ENCODE peak calls at places on chromosome 10, in four cellular contexts. A, O, Q and Y are unnamed samples.

GRCh38 chr10:1183033-1183396 is 126.8 kb downstream of the WDR37 start:
- DNase-seq in A (no peak), O (no peak), Q (no peak), Y (no peak)

GRCh38 chr10:126504051-126504760 is 115.9 kb upstream of the ADAM12 start:
- DNase-seq in A (peak), O (peak), Q (peak), Y (peak)

GRCh38 chr10:121057291-121057690 is 206.1 kb downstream of the WDR11 start:
- DNase-seq in A (no peak), O (no peak), Q (no peak), Y (no peak)

GRCh38 chr10:31139497-31139896 is 107.8 kb upstream of the ZNF438 start:
- DNase-seq in A (no peak), O (no peak), Q (no peak), Y (no peak)

GRCh38 chr10:12063483-12063818 is 5.3 kb upstream of the DHTKD1 start:
- DNase-seq in A (no peak), O (no peak), Q (peak), Y (no peak)

GRCh38 chr10:91416339-91416868 is 6.3 kb downstream of the HECTD2 start:
- DNase-seq in A (no peak), O (no peak), Q (no peak), Y (no peak)

GRCh38 chr10:107686095-107686494 is 521.6 kb upstream of the SORCS1 start:
- DNase-seq in A (no peak), O (no peak), Q (no peak), Y (no peak)

GRCh38 chr10:107986571-107986970 is 822.1 kb upstream of the SORCS1 start:
- DNase-seq in A (no peak), O (no peak), Q (no peak), Y (no peak)

GRCh38 chr10:110747609-110748464 is 103.7 kb downstream of the RBM20 start:
- DNase-seq in A (no peak), O (no peak), Q (no peak), Y (no peak)

GRCh38 chr10:126458453-126458852 is 70.2 kb upstream of the ADAM12 start:
- DNase-seq in A (no peak), O (peak), Q (no peak), Y (no peak)

GRCh38 chr10:90162464-90162863 is 461.1 kb downstream of the KIF20B start:
- DNase-seq in A (no peak), O (no peak), Q (no peak), Y (no peak)

GRCh38 chr10:14569274-14570060 is 205.2 kb downstream of the FAM107B start:
- DNase-seq in A (no peak), O (no peak), Q (no peak), Y (no peak)

GRCh38 chr10:79393221-79393923 is 46.1 kb downstream of the PPIF start:
- DNase-seq in A (no peak), O (no peak), Q (no peak), Y (no peak)

GRCh38 chr10:110649652-110650264 is 5.6 kb downstream of the RBM20 start:
- DNase-seq in A (no peak), O (no peak), Q (no peak), Y (no peak)

GRCh38 chr10:132113206-132113605 is 47.5 kb downstream of the JAKMIP3 start:
- DNase-seq in A (no peak), O (no peak), Q (no peak), Y (no peak)

GRCh38 chr10:48454302-48455054 is 148.0 kb downstream of the MAPK8 start:
- DNase-seq in A (no peak), O (no peak), Q (no peak), Y (no peak)

GRCh38 chr10:69321865-69322264 is 43.6 kb downstream of the HK1 start:
- DNase-seq in A (no peak), O (no peak), Q (peak), Y (no peak)

GRCh38 chr10:132632091-132632561 is 94.5 kb downstream of the INPP5A start:
- DNase-seq in A (no peak), O (no peak), Q (no peak), Y (peak)

GRCh38 chr10:68315582-68315981 is 16.3 kb upstream of the HNRNPH3 start:
- DNase-seq in A (no peak), O (no peak), Q (no peak), Y (no peak)

GRCh38 chr10:103781329-103782061 is 73.9 kb downstream of the SH3PXD2A start:
- DNase-seq in A (peak), O (peak), Q (peak), Y (no peak)

GRCh38 chr10:113846036-113846435 is 7.8 kb downstream of the DCLRE1A start:
- DNase-seq in A (no peak), O (no peak), Q (no peak), Y (no peak)

GRCh38 chr10:129101232-129101980 is 365.6 kb upstream of the MGMT start:
- DNase-seq in A (no peak), O (no peak), Q (no peak), Y (no peak)

GRCh38 chr10:113788604-113789083 is 37.2 kb downstream of the PLEKHS1 start:
- DNase-seq in A (no peak), O (peak), Q (peak), Y (no peak)

GRCh38 chr10:66827353-66827752 is 98.5 kb upstream of the LRRTM3 start:
- DNase-seq in A (no peak), O (no peak), Q (no peak), Y (no peak)

GRCh38 chr10:89393898-89394297 is 1.5 kb downstream of the IFIT1 start:
- DNase-seq in A (no peak), O (no peak), Q (no peak), Y (no peak)

GRCh38 chr10:110364531-110364937 is 59.8 kb upstream of the SMNDC1 start:
- DNase-seq in A (no peak), O (no peak), Q (no peak), Y (no peak)

GRCh38 chr10:69123306-69123746 is 652 bp upstream of the VPS26A start:
- DNase-seq in A (peak), O (peak), Q (peak), Y (peak)

GRCh38 chr10:61262486-61263261 is 190.5 kb downstream of the TMEM26 start:
- DNase-seq in A (no peak), O (no peak), Q (no peak), Y (no peak)

GRCh38 chr10:98045785-98046389 is 15.5 kb upstream of the CRTAC1 start:
- DNase-seq in A (peak), O (peak), Q (peak), Y (peak)

GRCh38 chr10:58998924-58999713 is 177.3 kb upstream of the PHYHIPL start:
- DNase-seq in A (no peak), O (no peak), Q (no peak), Y (no peak)

GRCh38 chr10:88680958-88681357 is 16.7 kb downstream of the LIPF start:
- DNase-seq in A (no peak), O (no peak), Q (no peak), Y (no peak)

GRCh38 chr10:59881640-59882039 is 24.7 kb downstream of the CCDC6 start:
- DNase-seq in A (no peak), O (no peak), Q (no peak), Y (no peak)

GRCh38 chr10:90592903-90593302 is 264.9 kb downstream of the HTR7 start:
- DNase-seq in A (peak), O (peak), Q (no peak), Y (peak)

GRCh38 chr10:26467639-26468038 is 29.5 kb downstream of the APBB1IP start:
- DNase-seq in A (no peak), O (no peak), Q (no peak), Y (no peak)

GRCh38 chr10:50605280-50606270 is 18.2 kb downstream of the SGMS1 start:
- DNase-seq in A (peak), O (peak), Q (peak), Y (no peak)
- TF ChIP-seq NR3C1 in A (no peak), O (no peak), Q (no peak), Y (no peak)

GRCh38 chr10:6274040-6274439 is 71.3 kb downstream of the PFKFB3 start:
- DNase-seq in A (peak), O (no peak), Q (no peak), Y (no peak)

GRCh38 chr10:6273351-6273750 is 70.6 kb downstream of the PFKFB3 start:
- DNase-seq in A (no peak), O (no peak), Q (no peak), Y (no peak)

GRCh38 chr10:6272126-6272525 is 69.4 kb downstream of the PFKFB3 start:
- DNase-seq in A (no peak), O (no peak), Q (no peak), Y (no peak)

GRCh38 chr10:6274504-6274903 is 71.8 kb downstream of the PFKFB3 start:
- DNase-seq in A (no peak), O (no peak), Q (no peak), Y (no peak)

GRCh38 chr10:6275022-6275997 is 72.6 kb downstream of the PFKFB3 start:
- DNase-seq in A (peak), O (peak), Q (peak), Y (peak)
- TF ChIP-seq CTCF in A (no peak), O (no peak), Q (no peak), Y (no peak)

GRCh38 chr10:71999360-72000072 is 35.3 kb downstream of the CHST3 start:
- DNase-seq in A (no peak), O (no peak), Q (peak), Y (no peak)

GRCh38 chr10:72000073-72001025 is 36.2 kb downstream of the CHST3 start:
- DNase-seq in A (no peak), O (no peak), Q (no peak), Y (no peak)

GRCh38 chr10:71996598-71997371 is 32.6 kb downstream of the CHST3 start:
- DNase-seq in A (no peak), O (no peak), Q (no peak), Y (no peak)

GRCh38 chr10:71998119-71998839 is 34.1 kb downstream of the CHST3 start:
- DNase-seq in A (no peak), O (no peak), Q (no peak), Y (no peak)

DNA sequence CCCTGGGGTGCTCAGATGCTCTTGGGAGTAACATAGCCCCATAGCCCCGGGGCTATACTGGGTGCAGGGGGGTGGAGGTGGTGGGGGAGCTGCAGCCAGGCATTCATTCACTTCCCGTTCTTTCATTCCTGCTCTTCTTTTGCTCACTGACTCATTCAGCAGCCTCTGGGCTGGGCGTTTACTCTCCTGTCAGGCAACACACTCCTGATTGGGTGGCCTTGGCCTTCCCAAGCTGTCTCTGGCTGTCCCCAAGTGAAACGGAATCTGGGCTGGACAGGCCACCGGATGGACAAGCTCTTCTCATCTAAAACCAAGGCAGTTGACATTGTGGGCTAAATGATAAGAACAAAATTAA is 34.6 kb downstream of the CHST3 start:
- DNase-seq in A (peak), O (peak), Q (peak), Y (no peak)
- TF ChIP-seq NR3C1 in A (no peak), O (no peak), Q (no peak), Y (no peak)

DNA sequence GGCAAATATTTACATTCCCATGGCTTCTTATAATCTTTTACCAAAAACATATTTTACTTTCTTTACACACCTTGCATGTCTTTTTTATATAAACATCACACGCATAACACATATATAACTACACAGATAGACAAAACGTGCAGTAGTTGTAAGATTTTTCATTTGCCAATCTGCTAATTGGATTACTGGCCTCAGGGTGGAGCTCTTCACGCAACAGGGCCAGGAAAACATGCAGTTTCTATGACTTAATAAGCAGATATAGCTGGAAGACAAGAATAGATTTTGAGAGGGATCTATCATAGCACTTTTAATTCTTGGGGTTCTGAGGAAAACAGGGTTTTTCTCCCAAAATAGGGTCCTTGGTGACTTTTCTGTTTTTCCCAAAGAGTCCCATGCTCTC is 12.7 kb downstream of the ACADSB start:
- DNase-seq in A (peak), O (no peak), Q (peak), Y (no peak)
- TF ChIP-seq CTCF in A (peak), O (peak), Q (peak), Y (no peak)

GRCh38 chr10:24382045-24382444 is 173.1 kb downstream of the KIAA1217 start:
- DNase-seq in A (no peak), O (no peak), Q (no peak), Y (no peak)

GRCh38 chr10:24374134-24374915 is 165.4 kb downstream of the KIAA1217 start:
- DNase-seq in A (no peak), O (no peak), Q (no peak), Y (no peak)

GRCh38 chr10:24381235-24382010 is 172.5 kb downstream of the KIAA1217 start:
- DNase-seq in A (no peak), O (no peak), Q (no peak), Y (no peak)

GRCh38 chr10:24375510-24375909 is 166.6 kb downstream of the KIAA1217 start:
- DNase-seq in A (no peak), O (no peak), Q (no peak), Y (no peak)

GRCh38 chr10:24376731-24377130 is 167.8 kb downstream of the KIAA1217 start:
- DNase-seq in A (no peak), O (no peak), Q (no peak), Y (no peak)
- TF ChIP-seq NR3C1 in A (no peak), O (no peak), Q (no peak), Y (no peak)

GRCh38 chr10:115580239-115580638 is 487.1 kb downstream of the ATRNL1 start:
- DNase-seq in A (no peak), O (no peak), Q (no peak), Y (no peak)
- TF ChIP-seq CTCF in A (no peak), O (no peak), Q (no peak), Y (no peak)

GRCh38 chr10:22259280-22259679 is 41.5 kb upstream of the EBLN1 start:
- DNase-seq in A (no peak), O (peak), Q (peak), Y (no peak)
- TF ChIP-seq NR3C1 in A (no peak), O (no peak), Q (no peak), Y (no peak)

DNA sequence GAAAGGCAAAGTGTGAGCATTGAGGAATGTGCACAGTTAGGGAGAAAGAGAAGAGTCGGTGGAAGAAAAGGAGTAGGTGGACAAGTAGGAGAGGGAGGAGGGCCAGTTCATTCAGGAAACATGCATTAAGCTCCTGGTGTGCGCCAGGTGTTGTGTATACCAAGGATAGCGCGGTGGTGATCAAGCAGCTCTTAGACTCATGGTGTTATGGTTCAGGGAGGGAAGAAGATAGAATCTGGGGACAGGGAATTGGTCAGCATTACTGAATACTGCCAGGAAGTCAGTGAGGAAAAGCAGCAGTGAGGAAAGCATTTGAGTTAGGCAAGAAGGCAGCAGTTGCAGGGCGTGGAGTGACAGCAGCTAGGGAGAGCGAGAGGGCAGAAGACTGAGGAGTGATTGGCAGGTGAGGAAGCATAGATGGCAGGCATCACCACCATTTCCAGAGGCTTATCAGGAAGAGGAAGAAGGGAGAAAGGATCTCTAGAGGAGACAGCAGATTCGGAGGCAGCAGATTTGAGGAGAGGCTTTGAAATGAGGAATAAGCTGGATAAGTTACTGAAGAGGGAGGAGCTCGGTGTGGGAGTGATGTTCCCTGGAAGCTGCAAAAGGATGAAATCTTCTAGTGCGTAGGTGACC is 265.6 kb downstream of the GFRA1 start:
- DNase-seq in A (no peak), O (no peak), Q (no peak), Y (no peak)
- TF ChIP-seq CTCF in A (no peak), O (no peak), Q (no peak), Y (no peak)

DNA sequence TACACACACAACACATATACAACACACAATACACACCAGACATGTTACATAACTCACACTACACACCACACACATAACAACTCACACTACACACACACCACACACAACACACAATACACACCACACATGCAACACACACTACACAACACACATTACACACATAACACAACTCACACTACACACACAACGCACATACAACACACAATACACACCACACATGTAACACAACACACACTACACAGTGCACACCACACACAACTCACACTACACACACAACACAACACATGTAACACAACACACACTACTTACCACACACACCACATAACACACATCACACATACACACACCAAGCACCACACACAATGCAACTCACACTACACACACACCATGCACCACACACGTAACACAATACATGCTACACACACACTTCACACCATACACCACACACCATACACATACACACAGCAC is 166.5 kb downstream of the KCNMA1 start:
- DNase-seq in A (no peak), O (no peak), Q (no peak), Y (no peak)
- TF ChIP-seq NR3C1 in A (no peak), O (no peak), Q (no peak), Y (no peak)

GRCh38 chr10:72041491-72041890 is 46.9 kb downstream of the SPOCK2 start:
- DNase-seq in A (no peak), O (no peak), Q (no peak), Y (no peak)

GRCh38 chr10:72048450-72049124 is 39.8 kb downstream of the SPOCK2 start:
- DNase-seq in A (peak), O (peak), Q (peak), Y (peak)

GRCh38 chr10:72045586-72045985 is 42.8 kb downstream of the SPOCK2 start:
- DNase-seq in A (no peak), O (no peak), Q (no peak), Y (no peak)

GRCh38 chr10:72043016-72043834 is 45.1 kb downstream of the SPOCK2 start:
- DNase-seq in A (no peak), O (no peak), Q (no peak), Y (no peak)

DNA sequence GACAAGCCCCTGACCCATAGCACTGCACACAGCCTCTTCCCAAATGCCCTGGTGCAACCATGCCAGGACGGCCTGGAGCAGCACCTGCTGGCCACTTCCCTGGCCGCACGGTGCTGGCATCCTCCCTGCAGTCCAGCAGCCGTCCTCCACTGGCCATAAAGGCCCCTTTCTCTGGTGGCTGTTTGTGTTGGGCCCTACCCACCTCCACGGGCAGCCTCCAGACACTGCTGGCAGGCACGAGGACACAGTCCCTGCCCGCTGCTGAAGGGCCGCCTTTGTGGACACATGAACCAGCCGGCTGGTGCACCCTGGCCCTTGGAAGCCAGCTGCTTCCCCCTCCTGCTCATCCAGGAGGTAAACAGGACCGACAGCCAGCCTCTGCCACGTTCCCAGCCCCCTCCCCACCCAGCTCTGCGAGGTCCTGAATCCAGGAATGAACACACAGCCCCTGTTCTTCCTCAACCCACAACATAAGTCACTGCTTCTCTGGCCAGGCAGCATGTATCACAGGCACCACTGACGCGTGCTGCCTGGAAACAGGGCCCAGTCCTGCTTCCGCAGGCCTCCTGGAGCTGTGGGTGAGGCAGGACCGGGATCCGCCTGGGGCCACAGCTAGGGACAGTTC is 43.8 kb downstream of the SPOCK2 start:
- DNase-seq in A (peak), O (peak), Q (no peak), Y (no peak)
- TF ChIP-seq CTCF in A (peak), O (peak), Q (no peak), Y (no peak)